ENCODE peak calls at places on chromosomes 12 and 14, in five cellular contexts. One of them, this sample, is unnamed.

GRCh38 chr12:13379531-13379930 is 183.0 kb downstream of the EMP1 start:
- DNase-seq in GM23338: no peak
- DNase-seq in stomach: no peak
- DNase-seq in suprapubic skin: no peak
- DNase-seq in HCT116: no peak
- DNase-seq in this sample: peak

GRCh38 chr12:55938826-55939501 is 8.0 kb downstream of the DGKA start:
- DNase-seq in stomach: no peak
- DNase-seq in HCT116: no peak
- DNase-seq in GM23338: no peak
- DNase-seq in suprapubic skin: no peak
- DNase-seq in this sample: no peak

GRCh38 chr12:109981311-109981710 is 14.9 kb downstream of the GIT2 start:
- DNase-seq in stomach: no peak
- DNase-seq in GM23338: no peak
- DNase-seq in suprapubic skin: no peak
- DNase-seq in HCT116: no peak
- DNase-seq in this sample: no peak

GRCh38 chr14:101665478-101666078 is 95.9 kb upstream of the PPP2R5C start:
- DNase-seq in HCT116: peak
- DNase-seq in suprapubic skin: no peak
- DNase-seq in GM23338: peak
- DNase-seq in stomach: no peak
- DNase-seq in this sample: no peak

GRCh38 chr14:98962118-98962517 is 309.9 kb downstream of the BCL11B start:
- DNase-seq in GM23338: no peak
- DNase-seq in stomach: no peak
- DNase-seq in HCT116: no peak
- DNase-seq in suprapubic skin: no peak
- DNase-seq in this sample: no peak

GRCh38 chr12:121057794-121058193 is 18.7 kb upstream of the OASL start:
- DNase-seq in GM23338: no peak
- DNase-seq in suprapubic skin: no peak
- DNase-seq in stomach: no peak
- DNase-seq in HCT116: no peak
- DNase-seq in this sample: peak

GRCh38 chr14:104659764-104660523 is 29.5 kb upstream of the INF2 start:
- DNase-seq in stomach: no peak
- DNase-seq in suprapubic skin: no peak
- DNase-seq in HCT116: no peak
- DNase-seq in GM23338: no peak
- DNase-seq in this sample: no peak

GRCh38 chr14:97106166-97106565 is 309.0 kb downstream of the VRK1 start:
- DNase-seq in suprapubic skin: no peak
- DNase-seq in HCT116: no peak
- DNase-seq in GM23338: peak
- DNase-seq in stomach: no peak
- DNase-seq in this sample: no peak

GRCh38 chr12:90773526-90773925 is 181.4 kb downstream of the CCER1 start:
- DNase-seq in stomach: no peak
- DNase-seq in suprapubic skin: no peak
- DNase-seq in GM23338: no peak
- DNase-seq in HCT116: no peak
- DNase-seq in this sample: no peak

GRCh38 chr14:95233702-95234241 is 76.4 kb upstream of the DICER1 start:
- DNase-seq in HCT116: no peak
- DNase-seq in suprapubic skin: no peak
- DNase-seq in GM23338: no peak
- DNase-seq in stomach: no peak
- DNase-seq in this sample: no peak

GRCh38 chr14:98651042-98651441 is 621.0 kb downstream of the BCL11B start:
- DNase-seq in HCT116: no peak
- DNase-seq in GM23338: peak
- DNase-seq in suprapubic skin: no peak
- DNase-seq in stomach: no peak
- DNase-seq in this sample: no peak

GRCh38 chr12:70606001-70606400 is 31.2 kb downstream of the PTPRB start:
- DNase-seq in suprapubic skin: no peak
- DNase-seq in stomach: no peak
- DNase-seq in HCT116: no peak
- DNase-seq in GM23338: no peak
- DNase-seq in this sample: no peak

GRCh38 chr12:6607751-6608591 is 792 bp upstream of the CHD4 start:
- DNase-seq in stomach: peak
- DNase-seq in suprapubic skin: no peak
- DNase-seq in GM23338: peak
- DNase-seq in HCT116: peak
- DNase-seq in this sample: no peak

GRCh38 chr12:105425263-105426174 is 95.0 kb downstream of the C12orf75 start:
- DNase-seq in HCT116: no peak
- DNase-seq in suprapubic skin: no peak
- DNase-seq in GM23338: no peak
- DNase-seq in stomach: no peak
- DNase-seq in this sample: no peak

GRCh38 chr12:47039756-47040155 is 39.7 kb upstream of the PCED1B start:
- DNase-seq in stomach: no peak
- DNase-seq in GM23338: no peak
- DNase-seq in suprapubic skin: no peak
- DNase-seq in HCT116: no peak
- DNase-seq in this sample: no peak

GRCh38 chr12:121167232-121167820 is 34.6 kb downstream of the P2RX7 start:
- DNase-seq in HCT116: no peak
- DNase-seq in suprapubic skin: no peak
- DNase-seq in stomach: no peak
- DNase-seq in GM23338: peak
- DNase-seq in this sample: no peak

GRCh38 chr12:106276032-106276728 is 26.4 kb upstream of the TCP11L2 start:
- DNase-seq in GM23338: no peak
- DNase-seq in stomach: no peak
- DNase-seq in suprapubic skin: no peak
- DNase-seq in HCT116: no peak
- DNase-seq in this sample: no peak

GRCh38 chr12:116133609-116134214 is 143.8 kb downstream of the MED13L start:
- DNase-seq in HCT116: no peak
- DNase-seq in GM23338: no peak
- DNase-seq in stomach: no peak
- DNase-seq in suprapubic skin: no peak
- DNase-seq in this sample: no peak

GRCh38 chr12:39467432-39467870 is 24.5 kb upstream of the KIF21A start:
- DNase-seq in HCT116: no peak
- DNase-seq in GM23338: no peak
- DNase-seq in stomach: no peak
- DNase-seq in suprapubic skin: no peak
- DNase-seq in this sample: no peak

GRCh38 chr12:123041042-123041531 is 60.6 kb downstream of the ARL6IP4 start:
- DNase-seq in suprapubic skin: no peak
- DNase-seq in GM23338: no peak
- DNase-seq in HCT116: no peak
- DNase-seq in stomach: no peak
- DNase-seq in this sample: no peak

GRCh38 chr12:123040106-123040505 is 59.6 kb downstream of the ARL6IP4 start:
- DNase-seq in GM23338: no peak
- DNase-seq in stomach: no peak
- DNase-seq in suprapubic skin: no peak
- DNase-seq in HCT116: no peak
- DNase-seq in this sample: no peak

GRCh38 chr12:123043536-123044001 is 63.1 kb downstream of the ARL6IP4 start:
- DNase-seq in suprapubic skin: no peak
- DNase-seq in GM23338: peak
- DNase-seq in HCT116: peak
- DNase-seq in stomach: peak
- DNase-seq in this sample: no peak

GRCh38 chr12:123044351-123044750 is 63.9 kb downstream of the ARL6IP4 start:
- DNase-seq in suprapubic skin: no peak
- DNase-seq in GM23338: no peak
- DNase-seq in HCT116: no peak
- DNase-seq in stomach: no peak
- DNase-seq in this sample: no peak

DNA sequence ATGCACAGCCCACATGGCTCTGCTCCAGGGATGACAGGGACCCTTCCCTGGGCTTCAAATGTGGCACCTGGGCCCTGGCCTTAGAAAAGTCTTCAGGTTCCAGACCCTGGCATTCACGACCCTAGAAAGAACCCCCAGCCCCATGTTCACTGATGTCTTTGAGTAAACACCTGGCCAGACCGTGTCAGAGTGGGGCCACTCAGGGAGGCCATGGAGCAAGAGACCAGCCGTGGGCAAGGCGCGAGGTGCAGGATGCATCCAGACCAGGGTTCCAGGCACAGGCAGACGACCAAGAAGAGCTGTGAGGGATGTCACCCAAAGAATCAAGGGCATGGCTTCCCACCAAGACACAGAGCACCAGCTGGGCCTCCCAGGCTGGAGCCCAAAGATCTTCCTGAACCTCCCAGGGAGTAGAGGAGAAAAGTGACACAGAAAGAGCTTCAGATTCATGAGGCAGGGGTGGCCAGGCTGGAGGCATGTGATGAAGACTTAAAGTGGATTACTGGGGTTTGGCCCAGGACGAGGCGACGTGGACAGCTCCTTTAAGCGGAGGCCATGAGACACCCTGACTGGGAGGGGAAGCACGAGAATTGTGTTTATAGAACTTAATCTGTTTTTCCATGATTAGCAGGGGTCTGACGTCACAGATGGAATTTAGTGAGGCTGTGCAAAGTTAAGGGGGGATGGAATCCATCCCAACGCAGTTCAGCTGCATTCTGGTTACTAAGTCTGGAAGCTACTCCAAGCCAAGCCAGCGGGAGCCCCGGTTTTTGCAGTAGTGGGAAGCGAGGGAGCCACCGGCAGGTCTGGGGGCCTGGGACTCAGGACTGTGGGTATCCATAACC is 61.6 kb downstream of the ARL6IP4 start:
- DNase-seq in GM23338: no peak
- DNase-seq in HCT116: no peak
- DNase-seq in suprapubic skin: no peak
- DNase-seq in stomach: no peak
- DNase-seq in this sample: no peak
- TF ChIP-seq POLR2AphosphoS5 in GM23338: no peak
- TF ChIP-seq POLR2AphosphoS5 in HCT116: no peak
- TF ChIP-seq POLR2AphosphoS5 in suprapubic skin: no peak
- TF ChIP-seq POLR2AphosphoS5 in stomach: peak
- TF ChIP-seq POLR2AphosphoS5 in this sample: peak

GRCh38 chr12:31959701-31960391 is 631 bp downstream of the RESF1 start:
- DNase-seq in GM23338: peak
- DNase-seq in HCT116: no peak
- DNase-seq in suprapubic skin: peak
- DNase-seq in stomach: peak
- DNase-seq in this sample: no peak
- TF ChIP-seq POLR2AphosphoS5 in GM23338: no peak
- TF ChIP-seq POLR2AphosphoS5 in HCT116: no peak
- TF ChIP-seq POLR2AphosphoS5 in suprapubic skin: no peak
- TF ChIP-seq POLR2AphosphoS5 in stomach: no peak
- TF ChIP-seq POLR2AphosphoS5 in this sample: no peak

DNA sequence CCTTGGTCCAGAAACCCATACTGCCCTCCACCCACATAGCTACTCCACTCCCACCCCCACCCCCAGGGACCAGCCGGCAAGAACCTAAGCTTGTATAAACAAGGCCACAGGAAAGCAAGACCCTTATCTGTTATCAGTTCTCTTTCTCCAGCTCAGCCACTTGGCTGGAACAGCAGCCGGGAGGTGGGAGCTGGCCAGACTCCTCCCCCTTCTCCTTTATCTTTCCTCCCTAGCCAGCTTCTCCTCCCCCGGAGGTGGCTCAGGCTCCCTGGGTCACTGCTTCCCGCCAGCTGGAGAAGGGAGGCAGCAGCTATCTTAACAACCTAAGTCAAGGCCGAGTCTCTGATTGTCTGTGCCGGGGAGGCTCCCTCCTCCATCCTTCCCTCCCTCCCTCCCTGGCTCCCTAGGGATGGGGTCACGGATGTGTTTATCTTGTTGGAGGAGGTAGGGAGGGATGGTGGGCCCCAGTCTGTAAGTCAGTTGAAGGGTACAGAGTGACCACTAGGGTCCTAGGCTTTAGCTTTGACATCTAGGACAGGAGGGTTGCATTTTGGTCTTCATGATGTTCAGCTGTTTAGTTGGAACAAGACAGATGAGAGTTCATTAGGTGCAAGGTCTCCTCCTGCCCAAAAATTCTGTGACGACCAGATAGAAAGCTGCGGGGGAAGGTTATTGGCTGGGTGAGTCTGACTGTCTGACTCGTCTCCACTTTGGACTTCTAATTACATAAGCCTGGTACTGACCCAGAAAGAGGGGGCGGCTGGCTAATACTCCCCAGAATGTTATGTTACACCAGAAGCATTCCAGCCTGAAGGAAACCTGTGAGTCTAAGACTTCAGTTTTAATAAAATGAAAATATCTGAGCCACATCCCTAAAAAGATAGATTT is 29.7 kb downstream of the ZFP36L1 start:
- DNase-seq in GM23338: peak
- DNase-seq in stomach: peak
- DNase-seq in HCT116: no peak
- DNase-seq in suprapubic skin: peak
- DNase-seq in this sample: peak
- TF ChIP-seq POLR2AphosphoS5 in GM23338: no peak
- TF ChIP-seq POLR2AphosphoS5 in stomach: peak
- TF ChIP-seq POLR2AphosphoS5 in HCT116: no peak
- TF ChIP-seq POLR2AphosphoS5 in suprapubic skin: no peak
- TF ChIP-seq POLR2AphosphoS5 in this sample: no peak

GRCh38 chr12:132632521-132633228 is 14.1 kb downstream of the P2RX2 start:
- DNase-seq in HCT116: no peak
- DNase-seq in GM23338: no peak
- DNase-seq in suprapubic skin: no peak
- DNase-seq in stomach: no peak
- DNase-seq in this sample: peak

GRCh38 chr12:132629330-132629729 is 10.8 kb downstream of the P2RX2 start:
- DNase-seq in HCT116: no peak
- DNase-seq in stomach: no peak
- DNase-seq in suprapubic skin: no peak
- DNase-seq in GM23338: no peak
- DNase-seq in this sample: no peak

GRCh38 chr12:132630672-132631071 is 12.1 kb downstream of the P2RX2 start:
- DNase-seq in HCT116: no peak
- DNase-seq in stomach: no peak
- DNase-seq in suprapubic skin: no peak
- DNase-seq in GM23338: no peak
- DNase-seq in this sample: no peak

GRCh38 chr12:132633398-132633797 is 14.8 kb downstream of the P2RX2 start:
- DNase-seq in stomach: no peak
- DNase-seq in GM23338: no peak
- DNase-seq in suprapubic skin: no peak
- DNase-seq in HCT116: no peak
- DNase-seq in this sample: no peak

DNA sequence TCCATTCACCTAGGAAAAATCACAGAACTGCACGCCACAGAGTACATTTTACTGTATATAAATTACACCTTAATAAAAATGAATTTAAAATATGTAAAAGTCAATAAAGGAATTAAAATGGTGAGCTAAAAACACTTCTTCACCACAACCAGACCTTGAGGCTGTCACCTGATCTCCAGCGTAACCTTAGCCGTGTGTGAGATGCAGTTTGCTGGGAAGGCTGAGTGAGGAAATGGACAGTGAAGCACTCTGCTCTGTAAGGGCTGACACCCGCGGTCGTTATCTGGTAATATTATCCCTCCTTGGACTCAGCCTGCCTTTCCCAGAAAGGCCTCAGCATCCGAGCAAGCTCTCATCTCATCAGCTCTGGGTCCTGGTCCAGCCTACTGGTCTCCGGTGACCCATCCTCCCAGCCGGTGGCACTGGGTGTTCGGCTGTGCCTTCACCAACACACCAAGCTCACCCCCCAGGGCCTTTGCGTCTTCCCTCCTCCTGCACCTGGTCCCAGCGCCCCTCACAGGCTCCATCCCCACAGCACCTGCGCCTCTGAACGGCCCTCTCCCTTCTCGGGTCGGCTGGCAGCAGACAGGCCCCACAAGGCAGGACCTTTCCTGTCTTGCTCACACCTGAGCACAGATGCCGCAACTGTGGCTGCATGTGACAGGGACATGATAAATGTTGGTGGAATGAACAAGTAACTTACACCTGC is 12.9 kb downstream of the P2RX2 start:
- DNase-seq in stomach: no peak
- DNase-seq in GM23338: no peak
- DNase-seq in HCT116: no peak
- DNase-seq in suprapubic skin: no peak
- DNase-seq in this sample: no peak
- TF ChIP-seq POLR2AphosphoS5 in stomach: no peak
- TF ChIP-seq POLR2AphosphoS5 in GM23338: no peak
- TF ChIP-seq POLR2AphosphoS5 in HCT116: no peak
- TF ChIP-seq POLR2AphosphoS5 in suprapubic skin: no peak
- TF ChIP-seq POLR2AphosphoS5 in this sample: no peak